ENCODE peak calls at places on chromosomes 4 and X, in six cellular contexts. U is GM12878, Z is HepG2, P is endothelial cell of umbilical vein, B is A549, O is K562. S is an unnamed sample.

GRCh38 chr4:101643201-101643600 is 147.3 kb upstream of the BANK1 start:
- DNase-seq in B (no peak), Z (no peak), O (no peak), U (no peak), P (no peak), S (peak; percentile 3)

GRCh38 chr4:98773638-98774037 is 115.2 kb upstream of the TSPAN5 start:
- DNase-seq in O (no peak), U (no peak), Z (no peak), B (no peak), P (peak; percentile 52), S (no peak)

GRCh38 chr4:137283737-137284136 is 248.6 kb downstream of the PCDH18 start:
- DNase-seq in B (no peak), P (no peak), U (no peak), Z (no peak), O (no peak), S (no peak)

GRCh38 chrX:104343408-104344129 is 88.8 kb upstream of the ESX1 start:
- DNase-seq in B (peak; percentile 78), U (peak; percentile 7), P (peak; percentile 87), O (peak; percentile 61), Z (peak; percentile 49), S (peak; percentile 51)

GRCh38 chr4:143358923-143359694 is 22.4 kb downstream of the GAB1 start:
- DNase-seq in O (peak; percentile 48), B (peak; percentile 12), P (peak; percentile 96), U (no peak), Z (no peak), S (peak; percentile 48)

GRCh38 chr4:21986312-21986711 is 37.7 kb upstream of the KCNIP4 start:
- DNase-seq in B (no peak), O (no peak), Z (no peak), U (no peak), P (no peak), S (no peak)

GRCh38 chr4:77665381-77666069 is 59.9 kb downstream of the CXCL13 start:
- DNase-seq in P (no peak), Z (no peak), U (no peak), O (no peak), B (no peak), S (no peak)

GRCh38 chr4:147830987-147831386 is 99.1 kb downstream of the ARHGAP10 start:
- DNase-seq in P (peak; percentile 52), O (no peak), B (peak; percentile 18), Z (no peak), U (no peak), S (no peak)

GRCh38 chr4:3339566-3339965 is 46.7 kb downstream of the RGS12 start:
- DNase-seq in O (no peak), P (no peak), Z (no peak), B (no peak), U (no peak), S (no peak)

GRCh38 chr4:16289872-16290554 is 63.7 kb upstream of the TAPT1 start:
- DNase-seq in U (no peak), O (peak; percentile 34), B (peak; percentile 17), Z (peak; percentile 7), P (peak; percentile 69), S (peak; percentile 58)

GRCh38 chrX:16589211-16589610 is 60.7 kb upstream of the S100G start:
- DNase-seq in O (no peak), U (no peak), B (peak; percentile 6), Z (no peak), P (peak; percentile 74), S (no peak)

GRCh38 chrX:103716967-103717366 is 6.3 kb downstream of the TMEM31 start:
- DNase-seq in U (no peak), Z (no peak), B (peak; percentile 10), P (peak; percentile 12), O (no peak), S (no peak)

GRCh38 chr4:152101546-152102183 is 340.9 kb upstream of the GATB start:
- DNase-seq in Z (no peak), O (no peak), P (no peak), U (no peak), B (no peak), S (no peak)

GRCh38 chr4:16757080-16757521 is 141.3 kb downstream of the LDB2 start:
- DNase-seq in U (no peak), B (no peak), O (no peak), P (peak; percentile 32), Z (no peak), S (no peak)

GRCh38 chr4:168765726-168766125 is 244.3 kb downstream of the CBR4 start:
- DNase-seq in Z (no peak), B (peak; percentile 20), O (no peak), U (no peak), P (peak; percentile 42), S (no peak)

GRCh38 chr4:10115657-10116624 is 658 bp downstream of the WDR1 start:
- DNase-seq in Z (peak; percentile 58), O (peak; percentile 79), P (no peak), U (peak; percentile 23), B (peak; percentile 52), S (peak; percentile 69)

GRCh38 chr4:176540814-176541213 is 221.0 kb downstream of the SPCS3 start:
- DNase-seq in O (no peak), P (no peak), B (no peak), Z (no peak), U (no peak), S (no peak)

GRCh38 chr4:7772708-7773385 is 166.8 kb downstream of the AFAP1 start:
- DNase-seq in O (no peak), B (no peak), U (no peak), Z (no peak), P (no peak), S (no peak)

GRCh38 chr4:151486166-151486565 is 77.2 kb downstream of the FHIP1A start:
- DNase-seq in O (no peak), U (no peak), B (no peak), Z (no peak), P (no peak), S (no peak)

GRCh38 chrX:31500920-31501319 is 429.1 kb upstream of the FTHL17 start:
- DNase-seq in P (peak; percentile 9), O (no peak), Z (no peak), B (no peak), U (no peak), S (peak; percentile 1)

GRCh38 chr4:187940299-187940698 is 55.3 kb upstream of the ZFP42 start:
- DNase-seq in B (no peak), P (no peak), O (no peak), U (no peak), Z (no peak), S (no peak)

GRCh38 chrX:41909068-41909467 is 14.3 kb downstream of the CASK start:
- DNase-seq in B (no peak), U (no peak), O (no peak), Z (no peak), P (no peak), S (no peak)

GRCh38 chrX:140715787-140716186 is 6.2 kb downstream of the LINC00632 start:
- DNase-seq in U (no peak), B (no peak), Z (no peak), O (no peak), P (no peak), S (no peak)

GRCh38 chr4:151304755-151305154 is 20.6 kb downstream of the SH3D19 start:
- DNase-seq in O (no peak), B (peak; percentile 14), U (no peak), Z (no peak), P (peak; percentile 30), S (no peak)

GRCh38 chr4:140626982-140627381 is 58.2 kb upstream of the UCP1 start:
- DNase-seq in Z (no peak), P (peak; percentile 59), B (no peak), O (no peak), U (no peak), S (no peak)

GRCh38 chrX:11461181-11462001 is 168.2 kb downstream of the AMELX start:
- DNase-seq in B (peak; percentile 44), P (peak; percentile 51), O (peak; percentile 92), U (no peak), Z (no peak), S (no peak)

GRCh38 chrX:43655151-43655676 is 885 bp upstream of the MAOA start:
- DNase-seq in B (peak; percentile 26), P (peak; percentile 36), Z (no peak), U (no peak), O (no peak), S (no peak)

GRCh38 chr4:185127021-185127925 is 15.8 kb upstream of the SLC25A4 start:
- DNase-seq in P (peak; percentile 15), O (no peak), U (no peak), Z (no peak), B (peak; percentile 28), S (no peak)

GRCh38 chr4:185134176-185134869 is 8.7 kb upstream of the SLC25A4 start:
- DNase-seq in O (peak; percentile 67), B (peak; percentile 50), Z (peak; percentile 42), U (no peak), P (peak; percentile 56), S (peak; percentile 67)

GRCh38 chr4:185122681-185123345 is 20.3 kb upstream of the SLC25A4 start:
- DNase-seq in U (no peak), Z (no peak), P (no peak), O (no peak), B (no peak), S (peak; percentile 15)

GRCh38 chr4:185123479-185123878 is 19.6 kb upstream of the SLC25A4 start:
- DNase-seq in O (no peak), P (no peak), U (no peak), B (no peak), Z (no peak), S (no peak)

GRCh38 chr4:185128272-185129119 is 14.6 kb upstream of the SLC25A4 start:
- DNase-seq in O (no peak), Z (no peak), B (peak; percentile 24), P (peak; percentile 18), U (no peak), S (no peak)
- TF ChIP-seq MYC in O (no peak), Z (no peak), B (no peak), P (no peak), U (no peak), S (no peak)

GRCh38 chrX:133776072-133776471 is 209.3 kb downstream of the GPC3 start:
- DNase-seq in B (peak; percentile 1), U (no peak), P (peak; percentile 1), Z (no peak), O (peak; percentile 21), S (peak; percentile 8)
- TF ChIP-seq CTCF in B (peak; percentile 48), U (peak; percentile 59), P (peak; percentile 30), Z (peak; percentile 34), O (peak; percentile 57), S (peak; percentile 44)

GRCh38 chr4:122824616-122825015 is 2.0 kb upstream of the FGF2 start:
- DNase-seq in B (no peak), Z (no peak), U (no peak), P (peak; percentile 10), O (peak; percentile 55), S (no peak)

GRCh38 chr4:122827258-122827887 is 742 bp downstream of the FGF2 start:
- DNase-seq in O (peak; percentile 62), P (peak; percentile 55), B (no peak), U (peak; percentile 8), Z (no peak), S (peak; percentile 77)

GRCh38 chr4:122826000-122826595 is 533 bp upstream of the FGF2 start:
- DNase-seq in O (no peak), Z (no peak), P (peak; percentile 21), U (no peak), B (no peak), S (peak; percentile 11)

GRCh38 chr4:122827899-122828601 is 1.4 kb downstream of the FGF2 start:
- DNase-seq in Z (peak; percentile 11), O (peak; percentile 67), B (peak; percentile 65), P (peak; percentile 71), U (peak; percentile 80), S (peak; percentile 19)

GRCh38 chr4:122826596-122827257 is at the start of gene FGF2:
- DNase-seq in U (no peak), B (peak; percentile 54), Z (no peak), P (peak; percentile 68), O (peak; percentile 76), S (peak; percentile 42)
- TF ChIP-seq MYC in U (no peak), B (no peak), Z (no peak), P (no peak), O (no peak), S (no peak)

GRCh38 chr4:38762560-38762959 is 20.2 kb downstream of the TLR10 start:
- DNase-seq in O (no peak), B (no peak), P (no peak), U (no peak), Z (no peak), S (peak; percentile 20)
- TF ChIP-seq CTCF in O (no peak), B (no peak), P (no peak), U (no peak), Z (no peak), S (no peak)